ENCODE peak calls at places on chromosomes 11 and 22, in seven cellular contexts. B, S, D, V, N, H and P are unnamed samples.

GRCh38 chr22:37397246-37397645 is 30.0 kb downstream of the ELFN2 start:
- DNase-seq in V (no peak), D (no peak), S (no peak), N (no peak), H (no peak), B (no peak), P (no peak)

GRCh38 chr11:26551186-26551801 is 20.8 kb downstream of the MUC15 start:
- DNase-seq in D (no peak), H (peak; percentile 48), S (no peak), V (no peak), B (no peak), N (peak; percentile 63), P (peak; percentile 5)

GRCh38 chr11:77750757-77751156 is 69.8 kb downstream of the RSF1 start:
- DNase-seq in H (no peak), D (no peak), N (no peak), B (no peak), S (no peak), V (no peak), P (no peak)

GRCh38 chr11:1771700-1772099 is 8.0 kb upstream of the CTSD start:
- DNase-seq in N (peak; percentile 78), B (no peak), H (no peak), D (no peak), V (no peak), S (no peak), P (peak; percentile 32)

GRCh38 chr11:36235750-36236149 is 53.5 kb downstream of the COMMD9 start:
- DNase-seq in H (no peak), D (no peak), B (no peak), V (no peak), S (no peak), N (peak; percentile 33), P (peak; percentile 23)

GRCh38 chr11:38315151-38315550 is 1717.1 kb upstream of the RAG2 start:
- DNase-seq in B (no peak), N (no peak), V (no peak), D (no peak), S (no peak), H (no peak), P (no peak)

GRCh38 chr11:3836903-3837302 is 3.9 kb downstream of the RHOG start:
- DNase-seq in V (peak; percentile 81), D (no peak), B (peak; percentile 40), H (no peak), N (no peak), S (peak; percentile 62), P (no peak)

GRCh38 chr11:120316880-120317688 is 8.0 kb upstream of the TLCD5 start:
- DNase-seq in B (no peak), V (no peak), N (peak; percentile 74), H (no peak), D (no peak), S (no peak), P (no peak)

GRCh38 chr11:69435161-69435990 is 46.1 kb upstream of the LINC01488 start:
- DNase-seq in H (peak; percentile 46), S (no peak), B (no peak), D (no peak), V (no peak), N (no peak), P (peak; percentile 19)

GRCh38 chr11:124876818-124877630 is 11.8 kb downstream of the ROBO3 start:
- DNase-seq in S (no peak), V (no peak), D (no peak), B (no peak), N (no peak), H (no peak), P (no peak)

GRCh38 chr11:128948583-128948982 is 5.9 kb upstream of the TP53AIP1 start:
- DNase-seq in H (no peak), N (no peak), D (no peak), S (no peak), B (no peak), V (no peak), P (peak; percentile 23)

GRCh38 chr22:35632902-35633301 is 15.3 kb upstream of the APOL6 start:
- DNase-seq in H (no peak), B (no peak), N (no peak), D (no peak), S (no peak), V (no peak), P (no peak)

GRCh38 chr11:75265851-75266531 is 25.4 kb downstream of the TPBGL start:
- DNase-seq in S (no peak), D (no peak), N (peak; percentile 59), B (no peak), V (no peak), H (no peak), P (peak; percentile 23)

GRCh38 chr11:70567680-70568503 is 169.6 kb downstream of the CTTN start:
- DNase-seq in H (peak; percentile 67), B (no peak), D (no peak), N (peak; percentile 28), V (no peak), S (no peak), P (peak; percentile 10)

GRCh38 chr11:33557201-33557600 is 143.4 kb downstream of the C11orf91 start:
- DNase-seq in B (no peak), D (no peak), V (no peak), H (peak; percentile 65), N (peak; percentile 47), S (no peak), P (peak; percentile 91)

GRCh38 chr11:87405843-87406242 is 368.1 kb downstream of the TMEM135 start:
- DNase-seq in N (peak; percentile 67), H (no peak), S (no peak), V (no peak), D (no peak), B (no peak), P (no peak)

GRCh38 chr11:70103256-70103975 is 25.3 kb downstream of the ANO1 start:
- DNase-seq in D (no peak), N (no peak), B (no peak), V (no peak), S (no peak), H (no peak), P (no peak)

GRCh38 chr11:116641561-116642045 is 131.2 kb downstream of the BUD13 start:
- DNase-seq in D (no peak), H (peak; percentile 46), N (no peak), B (no peak), S (peak; percentile 47), V (peak; percentile 27), P (peak; percentile 36)

GRCh38 chr11:28529540-28530410 is 421.6 kb downstream of the METTL15 start:
- DNase-seq in N (peak; percentile 77), V (peak; percentile 26), S (no peak), B (no peak), H (peak; percentile 71), D (no peak), P (peak; percentile 82)

GRCh38 chr22:44583076-44583760 is 85.2 kb upstream of the RTL6 start:
- DNase-seq in N (peak; percentile 17), S (no peak), D (no peak), B (no peak), H (no peak), V (no peak), P (peak; percentile 13)

GRCh38 chr11:113090716-113091577 is 129.7 kb downstream of the NCAM1 start:
- DNase-seq in N (no peak), V (no peak), B (no peak), D (no peak), H (no peak), S (no peak), P (no peak)

GRCh38 chr11:118610220-118610772 is 2.9 kb downstream of the PHLDB1 start:
- DNase-seq in B (no peak), V (no peak), N (no peak), D (no peak), S (peak; percentile 25), H (no peak), P (no peak)

GRCh38 chr11:93267383-93267782 is 63.2 kb upstream of the DEUP1 start:
- DNase-seq in S (no peak), V (no peak), B (no peak), D (no peak), H (no peak), N (no peak), P (no peak)

GRCh38 chr11:27392715-27393114 is 29.7 kb upstream of the CCDC34 start:
- DNase-seq in H (no peak), D (no peak), V (no peak), N (peak; percentile 19), S (no peak), B (no peak), P (peak; percentile 67)

GRCh38 chr22:41902932-41903421 is 11.9 kb downstream of the SHISA8 start:
- DNase-seq in D (no peak), B (no peak), H (no peak), V (no peak), S (no peak), N (no peak), P (no peak)

GRCh38 chr11:34773211-34773610 is 143.0 kb downstream of the APIP start:
- DNase-seq in V (no peak), B (no peak), S (no peak), N (no peak), H (no peak), D (no peak), P (no peak)

GRCh38 chr11:134334796-134335571 is 3.2 kb downstream of the GLB1L2 start:
- DNase-seq in V (no peak), D (no peak), B (no peak), H (no peak), S (no peak), N (no peak), P (no peak)

GRCh38 chr11:15119826-15120225 is 5.1 kb downstream of the INSC start:
- DNase-seq in D (no peak), N (peak; percentile 40), H (no peak), S (no peak), V (no peak), B (no peak), P (no peak)